ENCODE peak calls at places on chromosomes 16 and 17, in nine cellular contexts. T is effector CD4-positive, alpha-beta T cell; C is NCI-H1417; S is lung; X is BE2C; B is nephron progenitor cell; W is mucosa of descending colon; G is SW480; L is RPMI8226. H is an unnamed sample.

GRCh38 chr17:11144358-11145233 is 96.4 kb upstream of the SHISA6 start:
- DNase-seq in W (no peak), L (peak; percentile 25), G (peak; percentile 60), T (no peak), S (peak; percentile 33), C (no peak), B (peak; percentile 45), X (no peak), H (peak; percentile 4)

GRCh38 chr16:10447289-10447688 is 61.4 kb downstream of the ATF7IP2 start:
- DNase-seq in S (no peak), C (no peak), W (no peak), G (no peak), T (no peak), L (no peak), X (no peak), B (no peak), H (no peak)

GRCh38 chr16:2239231-2239675 is 3.0 kb downstream of the DNASE1L2 start:
- DNase-seq in C (no peak), S (no peak), G (no peak), W (no peak), X (no peak), T (no peak), L (no peak), B (no peak), H (no peak)

GRCh38 chr17:35028531-35029262 is 34.8 kb downstream of the RFFL start:
- DNase-seq in G (no peak), T (no peak), L (no peak), W (no peak), X (no peak), B (no peak), C (no peak), S (no peak), H (no peak)

GRCh38 chr17:51164911-51165679 is 1.1 kb upstream of the NME2 start:
- DNase-seq in S (no peak), W (no peak), X (peak; percentile 69), G (peak; percentile 40), C (no peak), L (no peak), B (peak; percentile 33), T (no peak), H (no peak)

GRCh38 chr17:28228109-28228840 is 90.7 kb upstream of the TMEM97 start:
- DNase-seq in W (no peak), S (no peak), B (no peak), C (no peak), X (no peak), L (no peak), T (no peak), G (peak; percentile 27), H (no peak)

GRCh38 chr17:73598131-73598680 is 46.0 kb downstream of the SDK2 start:
- DNase-seq in S (no peak), T (no peak), L (no peak), X (peak; percentile 36), G (no peak), W (no peak), B (no peak), C (no peak), H (no peak)

GRCh38 chr17:37291351-37291750 is 84.4 kb upstream of the C17orf78 start:
- DNase-seq in S (no peak), W (no peak), B (no peak), X (no peak), G (no peak), T (no peak), C (no peak), L (no peak), H (no peak)

GRCh38 chr17:4310349-4311060 is 46.7 kb upstream of the ANKFY1 start:
- DNase-seq in T (no peak), G (no peak), W (no peak), L (no peak), C (no peak), S (no peak), X (no peak), B (no peak), H (peak; percentile 40)

GRCh38 chr16:52547001-52547833 is at the start of gene TOX3:
- DNase-seq in T (no peak), W (peak; percentile 76), B (peak; percentile 73), S (no peak), G (no peak), L (peak; percentile 35), C (peak; percentile 59), X (peak; percentile 42), H (no peak)

GRCh38 chr16:62276632-62277031 is 240.4 kb upstream of the CDH8 start:
- DNase-seq in C (no peak), S (no peak), B (no peak), W (no peak), L (no peak), X (no peak), G (no peak), T (no peak), H (no peak)

GRCh38 chr17:30530346-30531025 is 53.3 kb downstream of the GOSR1 start:
- DNase-seq in S (no peak), T (no peak), B (no peak), W (no peak), C (no peak), X (no peak), G (no peak), L (no peak), H (peak; percentile 82)

GRCh38 chr17:14152726-14153125 is 83.4 kb downstream of the COX10 start:
- DNase-seq in S (no peak), L (no peak), G (no peak), B (no peak), X (no peak), T (no peak), C (no peak), W (no peak), H (no peak)

GRCh38 chr16:13733561-13733960 is 186.4 kb upstream of the ERCC4 start:
- DNase-seq in B (no peak), W (no peak), G (no peak), X (no peak), T (no peak), S (no peak), C (no peak), L (no peak), H (no peak)

GRCh38 chr16:4678596-4678995 is 14.8 kb upstream of the NUDT16L1 start:
- DNase-seq in S (no peak), L (no peak), T (no peak), B (no peak), C (no peak), W (no peak), X (no peak), G (no peak), H (no peak)

GRCh38 chr16:12436201-12436657 is 367.5 kb downstream of the CPPED1 start:
- DNase-seq in L (no peak), W (no peak), T (no peak), B (peak; percentile 25), X (no peak), G (no peak), C (peak; percentile 74), S (no peak), H (no peak)

GRCh38 chr17:73013299-73013698 is 79.2 kb downstream of the SLC39A11 start:
- DNase-seq in B (no peak), C (no peak), L (no peak), T (no peak), W (no peak), S (no peak), G (no peak), X (no peak), H (no peak)